ENCODE peak calls at places on chromosomes 13 and 19, in nine cellular contexts. Z is Jurkat, Clone E6-1; L is T-helper 9 cell; U is NCI-H524; W is stimulated activated CD4-positive, alpha-beta T cell treated with anti-CD3 and anti-CD28 coated beads, Interleukin-15, amount 100 ng/mL, for 24 hours; P is T-helper 1 cell; G is activated T-helper 1 cell treated with anti-CD3 and anti-CD28 coated beads, Interleukin-12 subunit alpha, Interleukin-12 subunit beta, Interleukin-2, Interleukin-4 antibody, amounts not matched to agents 30 ng/mL and 10 ng/mL and 1 ng/mL, durations not matched to agents 14 hours and 24 hours and 36 hours; H is NCI-H345; T is islet precursor cell. A is an unnamed sample.

GRCh38 chr19:39676004-39676403 is 20.3 kb downstream of the LGALS16 start:
- DNase-seq in L (no peak), U (no peak), H (no peak), P (peak), G (no peak), W (peak), T (no peak), Z (no peak), A (no peak)

GRCh38 chr19:52533901-52534300 is 6.4 kb downstream of the ZNF808 start:
- DNase-seq in H (no peak), G (no peak), T (peak), L (no peak), U (no peak), Z (no peak), W (no peak), P (no peak), A (no peak)

GRCh38 chr13:60696602-60697001 is 299.6 kb downstream of the TDRD3 start:
- DNase-seq in W (no peak), H (peak), G (no peak), L (no peak), T (no peak), Z (no peak), U (no peak), P (no peak), A (no peak)

GRCh38 chr13:103386341-103386740 is 320.1 kb upstream of the SLC10A2 start:
- DNase-seq in U (no peak), T (peak), P (no peak), G (no peak), H (no peak), L (no peak), W (no peak), Z (no peak), A (no peak)

GRCh38 chr19:40055832-40056504 is at the start of gene ZNF780B:
- DNase-seq in P (peak), H (peak), T (peak), L (peak), G (peak), U (peak), Z (peak), W (peak), A (peak)

GRCh38 chr19:3725121-3725520 is 16.9 kb downstream of the TJP3 start:
- DNase-seq in U (no peak), P (no peak), G (no peak), H (no peak), Z (no peak), W (no peak), T (no peak), L (no peak), A (no peak)

GRCh38 chr19:4993683-4994082 is 24.8 kb downstream of the KDM4B start:
- DNase-seq in L (no peak), P (no peak), T (no peak), W (no peak), Z (no peak), H (peak), G (no peak), U (peak), A (no peak)

GRCh38 chr13:73989244-73989843 is 144.9 kb downstream of the KLF12 start:
- DNase-seq in U (no peak), L (no peak), Z (no peak), T (no peak), H (peak), W (no peak), G (no peak), P (no peak), A (no peak)

GRCh38 chr19:3055741-3056453 is 6.4 kb downstream of the TLE5 start:
- DNase-seq in W (no peak), Z (no peak), L (no peak), T (peak), P (no peak), G (no peak), H (peak), U (peak), A (peak)

GRCh38 chr13:73722120-73722519 is 412.1 kb downstream of the KLF12 start:
- DNase-seq in Z (no peak), T (no peak), P (peak), L (no peak), H (no peak), G (no peak), U (peak), W (peak), A (peak)

GRCh38 chr19:53432088-53432661 is 391 bp downstream of the ZNF761 start:
- DNase-seq in T (peak), L (no peak), G (no peak), Z (no peak), W (peak), H (peak), P (peak), U (peak), A (no peak)

GRCh38 chr13:29140277-29140676 is 320.1 kb downstream of the MTUS2 start:
- DNase-seq in T (peak), W (no peak), H (no peak), U (no peak), P (no peak), L (no peak), G (no peak), Z (no peak), A (no peak)

GRCh38 chr13:27101289-27101688 is 70.3 kb downstream of the USP12 start:
- DNase-seq in W (no peak), U (no peak), G (no peak), L (no peak), P (no peak), H (no peak), Z (no peak), T (no peak), A (no peak)

GRCh38 chr19:28883241-28883693 is 329.7 kb downstream of the UQCRFS1 start:
- DNase-seq in G (no peak), T (no peak), W (no peak), H (no peak), U (no peak), Z (no peak), L (no peak), P (no peak), A (no peak)

GRCh38 chr19:8306235-8307054 is 1.7 kb downstream of the CD320 start:
- DNase-seq in P (no peak), H (no peak), G (no peak), U (no peak), Z (no peak), L (no peak), T (no peak), W (peak), A (no peak)

GRCh38 chr19:50777261-50777660 is 7.0 kb downstream of the GPR32 start:
- DNase-seq in Z (no peak), W (no peak), H (no peak), G (no peak), L (no peak), T (no peak), P (no peak), U (no peak), A (no peak)

GRCh38 chr19:46693760-46694159 is 23.2 kb downstream of the PRKD2 start:
- DNase-seq in W (no peak), G (no peak), U (no peak), P (no peak), H (no peak), L (no peak), T (no peak), Z (no peak), A (no peak)

GRCh38 chr13:89865331-89865833 is 1482.1 kb upstream of the MIR17HG start:
- DNase-seq in W (no peak), P (no peak), Z (no peak), T (no peak), H (no peak), G (no peak), U (no peak), L (no peak), A (no peak)

GRCh38 chr19:296476-297225 is 5.4 kb upstream of the PLPP2 start:
- DNase-seq in L (no peak), W (no peak), H (no peak), P (no peak), U (no peak), Z (no peak), T (no peak), G (no peak), A (no peak)

GRCh38 chr13:110027470-110028240 is 241.3 kb upstream of the IRS2 start:
- DNase-seq in W (no peak), P (no peak), H (no peak), G (no peak), U (no peak), T (no peak), Z (no peak), L (no peak), A (no peak)

GRCh38 chr19:2213799-2214198 is 22.3 kb downstream of the PLEKHJ1 start:
- DNase-seq in W (no peak), Z (no peak), T (no peak), L (no peak), H (no peak), G (no peak), P (no peak), U (no peak), A (no peak)

GRCh38 chr13:31160857-31161582 is 684 bp downstream of the HSPH1 start:
- DNase-seq in W (peak), L (peak), P (peak), G (peak), H (peak), T (peak), Z (no peak), U (peak), A (peak)

GRCh38 chr19:53576941-53577653 is 39.2 kb downstream of the ZNF331 start:
- DNase-seq in H (no peak), G (no peak), U (no peak), W (no peak), Z (no peak), T (no peak), P (no peak), L (no peak), A (no peak)

A was measured in COR-L47.